ENCODE peak calls at places on chromosomes 5 and 9, in four cellular contexts. E is foreskin fibroblast, O is AG08395, L is BJ. K is an unnamed sample.

GRCh38 chr5:18772475-18772874 is 1138.2 kb downstream of the TAF11L14 start:
- DNase-seq in O (no peak), E (no peak), L (no peak), K (no peak)

GRCh38 chr9:129459550-129460322 is 161.2 kb downstream of the C9orf50 start:
- DNase-seq in O (no peak), E (no peak), L (no peak), K (no peak)

GRCh38 chr5:135332519-135333150 is 66.4 kb downstream of the MACROH2A1 start:
- DNase-seq in E (peak), O (peak), L (no peak), K (no peak)

GRCh38 chr9:92961627-92962302 is 14.4 kb downstream of the FGD3 start:
- DNase-seq in E (no peak), O (no peak), L (no peak), K (no peak)

GRCh38 chr9:124353811-124354274 is 61.4 kb downstream of the PSMB7 start:
- DNase-seq in L (peak), E (peak), O (peak), K (no peak)

GRCh38 chr9:115002371-115003120 is 72.2 kb upstream of the TNFSF8 start:
- DNase-seq in O (peak), E (no peak), L (no peak), K (no peak)

GRCh38 chr5:179841621-179842020 is 17.0 kb downstream of the MRNIP start:
- DNase-seq in E (no peak), O (no peak), L (no peak), K (no peak)

GRCh38 chr5:120152472-120152871 is 311.6 kb upstream of the PRR16 start:
- DNase-seq in O (peak), E (peak), L (peak), K (no peak)

GRCh38 chr5:6078881-6079280 is 299.5 kb downstream of the MED10 start:
- DNase-seq in L (no peak), E (no peak), O (no peak), K (no peak)

GRCh38 chr5:53825016-53825415 is 264.6 kb downstream of the NDUFS4 start:
- DNase-seq in E (no peak), L (no peak), O (no peak), K (no peak)

GRCh38 chr5:142785211-142785610 is 15.0 kb downstream of the ARHGAP26 start:
- DNase-seq in O (no peak), E (no peak), L (no peak), K (no peak)

GRCh38 chr5:135219868-135220267 is 179.2 kb downstream of the MACROH2A1 start:
- DNase-seq in L (no peak), O (no peak), E (peak), K (no peak)

GRCh38 chr9:105976257-105976656 is 281.9 kb downstream of the TMEM38B start:
- DNase-seq in L (no peak), O (no peak), E (no peak), K (no peak)

GRCh38 chr5:114953559-114953958 is 216.1 kb downstream of the TRIM36 start:
- DNase-seq in E (no peak), L (no peak), O (no peak), K (no peak)

GRCh38 chr9:113879318-113879717 is 3.2 kb downstream of the ZNF618 start:
- DNase-seq in O (no peak), L (no peak), E (no peak), K (no peak)

GRCh38 chr9:123109540-123110279 is 76.2 kb downstream of the GPR21 start:
- DNase-seq in O (no peak), E (no peak), L (no peak), K (no peak)

GRCh38 chr5:92378961-92379611 is 996.0 kb upstream of the ARRDC3 start:
- DNase-seq in L (no peak), O (no peak), E (peak), K (no peak)

GRCh38 chr9:5231212-5231611 is at the start of gene INSL4:
- DNase-seq in O (no peak), L (no peak), E (peak), K (no peak)

GRCh38 chr5:65483474-65484346 is 2.0 kb upstream of the ADAMTS6 start:
- DNase-seq in E (peak), L (no peak), O (peak), K (no peak)

GRCh38 chr5:124920909-124921666 is 174.6 kb upstream of the ZNF608 start:
- DNase-seq in L (no peak), O (no peak), E (no peak), K (peak)

GRCh38 chr5:173736374-173736773 is 119.9 kb upstream of the BOD1 start:
- DNase-seq in O (no peak), L (no peak), E (no peak), K (no peak)

GRCh38 chr5:135458921-135459331 is 6.8 kb upstream of the TIFAB start:
- DNase-seq in O (peak), L (no peak), E (peak), K (no peak)

GRCh38 chr5:81513982-81514381 is 120.0 kb upstream of the ACOT12 start:
- DNase-seq in E (no peak), L (no peak), O (no peak), K (no peak)

GRCh38 chr9:37039065-37039464 is 5.0 kb upstream of the PAX5 start:
- DNase-seq in E (no peak), O (no peak), L (no peak), K (no peak)

GRCh38 chr5:125835293-125836172 is 587.7 kb upstream of the GRAMD2B start:
- DNase-seq in O (no peak), E (peak), L (no peak), K (peak)

GRCh38 chr5:137632716-137633115 is 103.2 kb downstream of the KLHL3 start:
- DNase-seq in L (no peak), O (no peak), E (peak), K (no peak)

GRCh38 chr5:74148321-74148720 is 492.2 kb downstream of the ENC1 start:
- DNase-seq in E (no peak), L (no peak), O (no peak), K (no peak)

GRCh38 chr9:97847474-97848236 is 5.4 kb upstream of the FOXE1 start:
- DNase-seq in E (no peak), O (no peak), L (no peak), K (no peak)

GRCh38 chr5:142838845-142839244 is 68.7 kb downstream of the ARHGAP26 start:
- DNase-seq in L (no peak), O (no peak), E (no peak), K (no peak)

GRCh38 chr9:116576386-116576785 is 110.7 kb upstream of the TRIM32 start:
- DNase-seq in E (peak), L (no peak), O (peak), K (no peak)

GRCh38 chr9:134496413-134497282 is 145.0 kb upstream of the COL5A1 start:
- DNase-seq in L (peak), O (peak), E (peak), K (no peak)

GRCh38 chr9:105168935-105169334 is 75.5 kb upstream of the SLC44A1 start:
- DNase-seq in O (no peak), L (no peak), E (peak), K (no peak)

GRCh38 chr9:108142504-108143201 is 653.1 kb upstream of the KLF4 start:
- DNase-seq in O (peak), E (peak), L (peak), K (no peak)

GRCh38 chr9:7150153-7150890 is 392.5 kb downstream of the KDM4C start:
- DNase-seq in O (no peak), E (no peak), L (no peak), K (no peak)

GRCh38 chr5:163172540-163173337 is 264.7 kb upstream of the CCNG1 start:
- DNase-seq in L (no peak), E (no peak), O (no peak), K (no peak)

GRCh38 chr5:169289520-169289919 is 11.4 kb downstream of the SLIT3 start:
- DNase-seq in L (no peak), O (no peak), E (peak), K (no peak)

GRCh38 chr9:123089040-123089439 is 55.6 kb downstream of the GPR21 start:
- DNase-seq in O (no peak), L (no peak), E (no peak), K (no peak)

GRCh38 chr9:97305501-97306298 is 1.8 kb upstream of the CCDC180 start:
- DNase-seq in E (no peak), O (no peak), L (no peak), K (no peak)

GRCh38 chr9:117957267-117957666 is 253.1 kb downstream of the TLR4 start:
- DNase-seq in O (no peak), L (no peak), E (no peak), K (no peak)